ENCODE peak calls at places on chromosomes 16 and 17, in eight cellular contexts. E is mesothelial cell of epicardium; T is iris pigment epithelial cell; D is GM06990; F is Caco-2; P is NCI-H2081; Y is activated T-helper 1 cell treated with anti-CD3 and anti-CD28 coated beads, Interleukin-2, amount 50 U/mL, for 16 hours; Z is nucleus accumbens. W is an unnamed sample.

GRCh38 chr16:46649571-46649970 is 28.4 kb upstream of the SHCBP1 start:
- DNase-seq in E (no peak), T (no peak), D (no peak), F (no peak), P (no peak), Y (no peak), Z (no peak), W (no peak)

GRCh38 chr17:6542577-6542976 is 13.8 kb downstream of the PITPNM3 start:
- DNase-seq in E (no peak), T (no peak), D (no peak), F (no peak), P (no peak), Y (no peak), Z (no peak), W (no peak)

GRCh38 chr17:49316889-49317288 is 45.2 kb downstream of the ZNF652 start:
- DNase-seq in E (no peak), T (no peak), D (no peak), F (no peak), P (no peak), Y (no peak), Z (no peak), W (no peak)

GRCh38 chr16:14286381-14287230 is 215.5 kb downstream of the MRTFB start:
- DNase-seq in E (no peak), T (no peak), D (peak), F (no peak), P (no peak), Y (no peak), Z (no peak), W (no peak)

GRCh38 chr17:72622661-72623433 is 469.6 kb downstream of the SLC39A11 start:
- DNase-seq in E (no peak), T (no peak), D (no peak), F (no peak), P (no peak), Y (no peak), Z (no peak), W (no peak)

GRCh38 chr16:56918467-56919012 is 13.4 kb upstream of the HERPUD1 start:
- DNase-seq in E (no peak), T (peak), D (no peak), F (no peak), P (no peak), Y (no peak), Z (no peak), W (no peak)

GRCh38 chr16:6549415-6549814 is 783.2 kb upstream of the RBFOX1 start:
- DNase-seq in E (no peak), T (no peak), D (no peak), F (no peak), P (no peak), Y (no peak), Z (no peak), W (no peak)

GRCh38 chr17:81987161-81987770 is 9.8 kb downstream of the ASPSCR1 start:
- DNase-seq in E (no peak), T (no peak), D (peak), F (no peak), P (no peak), Y (no peak), Z (no peak), W (no peak)

GRCh38 chr17:42337442-42337841 is 49.1 kb downstream of the STAT5A start:
- DNase-seq in E (no peak), T (no peak), D (peak), F (no peak), P (no peak), Y (peak), Z (no peak), W (peak)

GRCh38 chr16:89141884-89142267 is 29.7 kb upstream of the CDH15 start:
- DNase-seq in E (no peak), T (no peak), D (no peak), F (no peak), P (no peak), Y (no peak), Z (no peak), W (no peak)

GRCh38 chr16:85607331-85607765 is 5.8 kb upstream of the GSE1 start:
- DNase-seq in E (no peak), T (no peak), D (peak), F (no peak), P (no peak), Y (no peak), Z (no peak), W (no peak)

GRCh38 chr17:39197380-39198185 is at the start of gene CACNB1:
- DNase-seq in E (peak), T (peak), D (peak), F (peak), P (peak), Y (peak), Z (peak), W (peak)

GRCh38 chr16:1812732-1813163 is 13.9 kb downstream of the HAGH start:
- DNase-seq in E (no peak), T (peak), D (no peak), F (peak), P (peak), Y (no peak), Z (no peak), W (peak)

GRCh38 chr16:73232555-73233422 is 184.9 kb upstream of the ZFHX3 start:
- DNase-seq in E (no peak), T (peak), D (no peak), F (peak), P (no peak), Y (no peak), Z (peak), W (peak)

GRCh38 chr16:31325171-31325570 is 29.8 kb upstream of the ITGAX start:
- DNase-seq in E (no peak), T (no peak), D (no peak), F (no peak), P (no peak), Y (no peak), Z (no peak), W (no peak)

GRCh38 chr16:89350701-89351380 is 133.3 kb downstream of the ZNF778 start:
- DNase-seq in E (no peak), T (peak), D (no peak), F (no peak), P (no peak), Y (no peak), Z (no peak), W (peak)

GRCh38 chr16:14331020-14331419 is 259.9 kb downstream of the MRTFB start:
- DNase-seq in E (no peak), T (no peak), D (no peak), F (no peak), P (no peak), Y (no peak), Z (no peak), W (no peak)

GRCh38 chr16:30903002-30903401 is 6.6 kb downstream of the CTF1 start:
- DNase-seq in E (no peak), T (no peak), D (no peak), F (no peak), P (no peak), Y (no peak), Z (no peak), W (no peak)

GRCh38 chr17:81865733-81866439 is 5.3 kb downstream of the ARHGDIA start:
- DNase-seq in E (no peak), T (peak), D (peak), F (no peak), P (peak), Y (no peak), Z (no peak), W (peak)

W was measured in amniotic epithelial cell.